ENCODE peak calls at places on chromosomes 11 and 22, in five cellular contexts. C is hippocampal formation; D is hypothalamus; P is naive thymus-derived CD8-positive, alpha-beta T cell; E is activated CD8-positive, alpha-beta T cell treated with anti-CD3 and anti-CD28 coated beads for 36 hours. K is an unnamed sample.

GRCh38 chr22:49803667-49804375 is 23.9 kb downstream of the BRD1 start:
- DNase-seq in C (no peak), D (no peak), P (no peak), E (no peak), K (no peak)

GRCh38 chr22:41091139-41092022 is 1.0 kb upstream of the EP300 start:
- DNase-seq in C (peak), D (peak), P (peak), E (peak), K (peak)

GRCh38 chr11:104819603-104820002 is 78.7 kb downstream of the CASP12 start:
- DNase-seq in C (no peak), D (no peak), P (no peak), E (no peak), K (no peak)

GRCh38 chr22:21052715-21053459 is 7.1 kb downstream of the LRRC74B start:
- DNase-seq in C (no peak), D (no peak), P (no peak), E (no peak), K (no peak)

GRCh38 chr11:134916829-134917228 is 504.8 kb upstream of the B3GAT1 start:
- DNase-seq in C (no peak), D (no peak), P (no peak), E (no peak), K (no peak)

GRCh38 chr22:50739894-50740293 is 1.9 kb downstream of the ACR start:
- DNase-seq in C (no peak), D (no peak), P (no peak), E (no peak), K (no peak)

GRCh38 chr11:124183045-124183444 is at the start of gene OR10D3:
- DNase-seq in C (no peak), D (no peak), P (no peak), E (no peak), K (no peak)

GRCh38 chr11:126602349-126602940 is 247.0 kb downstream of the ST3GAL4 start:
- DNase-seq in C (no peak), D (no peak), P (no peak), E (no peak), K (no peak)

GRCh38 chr11:8234425-8234821 is 29.3 kb downstream of the LMO1 start:
- DNase-seq in C (no peak), D (no peak), P (no peak), E (no peak), K (no peak)

GRCh38 chr11:115910379-115910778 is 406.2 kb upstream of the CADM1 start:
- DNase-seq in C (no peak), D (no peak), P (no peak), E (no peak), K (no peak)

GRCh38 chr11:37504066-37504611 is 906.1 kb upstream of the RAG2 start:
- DNase-seq in C (no peak), D (no peak), P (no peak), E (peak), K (no peak)

GRCh38 chr11:11843233-11843632 is 1.5 kb downstream of the USP47 start:
- DNase-seq in C (no peak), D (no peak), P (peak), E (no peak), K (no peak)

GRCh38 chr11:129373489-129373953 is 2.1 kb upstream of the BARX2 start:
- DNase-seq in C (no peak), D (no peak), P (no peak), E (no peak), K (no peak)

GRCh38 chr22:44721206-44721605 is 19.2 kb downstream of the PRR5 start:
- DNase-seq in C (no peak), D (no peak), P (no peak), E (no peak), K (no peak)

GRCh38 chr11:18472587-18472986 is 16.9 kb downstream of the LDHAL6A start:
- DNase-seq in C (no peak), D (no peak), P (no peak), E (no peak), K (no peak)

GRCh38 chr11:42066113-42066512 is 606.7 kb upstream of the LRRC4C start:
- DNase-seq in C (no peak), D (no peak), P (no peak), E (no peak), K (no peak)

K was measured in dorsolateral prefrontal cortex.